ENCODE peak calls at places on chromosomes 11 and 22, in seven cellular contexts. One of them, this sample, is unnamed.

GRCh38 chr22:31647516-31647915 is 14.5 kb downstream of the PISD start:
- DNase-seq in frontal cortex: no peak
- DNase-seq in fibroblast of the conjunctiva: no peak
- DNase-seq in NCI-H2029 treated with DMSO at 0.1 percent for 48 hours: no peak
- DNase-seq in neural progenitor cell: no peak
- DNase-seq in tibial artery: no peak
- DNase-seq in kidney: no peak
- DNase-seq in this sample: no peak

GRCh38 chr11:64862914-64863313 is 15.5 kb downstream of the EHD1 start:
- DNase-seq in kidney: no peak
- DNase-seq in NCI-H2029 treated with DMSO at 0.1 percent for 48 hours: no peak
- DNase-seq in neural progenitor cell: no peak
- DNase-seq in fibroblast of the conjunctiva: no peak
- DNase-seq in frontal cortex: no peak
- DNase-seq in tibial artery: peak
- DNase-seq in this sample: no peak

GRCh38 chr11:82750643-82751139 is 17.0 kb upstream of the FAM181B start:
- DNase-seq in frontal cortex: no peak
- DNase-seq in kidney: no peak
- DNase-seq in NCI-H2029 treated with DMSO at 0.1 percent for 48 hours: no peak
- DNase-seq in fibroblast of the conjunctiva: no peak
- DNase-seq in neural progenitor cell: peak
- DNase-seq in tibial artery: no peak
- DNase-seq in this sample: peak

GRCh38 chr11:69542314-69543168 is 61.1 kb downstream of the LINC01488 start:
- DNase-seq in neural progenitor cell: no peak
- DNase-seq in kidney: no peak
- DNase-seq in tibial artery: no peak
- DNase-seq in frontal cortex: no peak
- DNase-seq in fibroblast of the conjunctiva: no peak
- DNase-seq in NCI-H2029 treated with DMSO at 0.1 percent for 48 hours: no peak
- DNase-seq in this sample: no peak

GRCh38 chr22:49760630-49761571 is 66.8 kb downstream of the BRD1 start:
- DNase-seq in tibial artery: peak
- DNase-seq in frontal cortex: no peak
- DNase-seq in fibroblast of the conjunctiva: no peak
- DNase-seq in neural progenitor cell: no peak
- DNase-seq in NCI-H2029 treated with DMSO at 0.1 percent for 48 hours: no peak
- DNase-seq in kidney: peak
- DNase-seq in this sample: no peak

GRCh38 chr11:93143186-93143585 is 54.6 kb downstream of the SLC36A4 start:
- DNase-seq in neural progenitor cell: no peak
- DNase-seq in fibroblast of the conjunctiva: no peak
- DNase-seq in NCI-H2029 treated with DMSO at 0.1 percent for 48 hours: no peak
- DNase-seq in frontal cortex: no peak
- DNase-seq in kidney: no peak
- DNase-seq in tibial artery: no peak
- DNase-seq in this sample: no peak

GRCh38 chr11:130071211-130071712 is 1.6 kb downstream of the APLP2 start:
- DNase-seq in kidney: no peak
- DNase-seq in neural progenitor cell: no peak
- DNase-seq in NCI-H2029 treated with DMSO at 0.1 percent for 48 hours: no peak
- DNase-seq in fibroblast of the conjunctiva: no peak
- DNase-seq in tibial artery: no peak
- DNase-seq in frontal cortex: peak
- DNase-seq in this sample: no peak

GRCh38 chr22:38423512-38424503 is 31.2 kb downstream of the KCNJ4 start:
- DNase-seq in neural progenitor cell: no peak
- DNase-seq in fibroblast of the conjunctiva: no peak
- DNase-seq in NCI-H2029 treated with DMSO at 0.1 percent for 48 hours: no peak
- DNase-seq in frontal cortex: no peak
- DNase-seq in tibial artery: no peak
- DNase-seq in kidney: peak
- DNase-seq in this sample: no peak

GRCh38 chr11:134978388-134979088 is 566.5 kb upstream of the B3GAT1 start:
- DNase-seq in NCI-H2029 treated with DMSO at 0.1 percent for 48 hours: no peak
- DNase-seq in neural progenitor cell: no peak
- DNase-seq in frontal cortex: no peak
- DNase-seq in tibial artery: no peak
- DNase-seq in fibroblast of the conjunctiva: no peak
- DNase-seq in kidney: no peak
- DNase-seq in this sample: no peak

GRCh38 chr11:15967966-15968365 is 388.4 kb downstream of the SOX6 start:
- DNase-seq in NCI-H2029 treated with DMSO at 0.1 percent for 48 hours: no peak
- DNase-seq in neural progenitor cell: no peak
- DNase-seq in fibroblast of the conjunctiva: peak
- DNase-seq in frontal cortex: no peak
- DNase-seq in tibial artery: no peak
- DNase-seq in kidney: no peak
- DNase-seq in this sample: no peak

GRCh38 chr11:69492201-69492991 is 10.9 kb downstream of the LINC01488 start:
- DNase-seq in kidney: peak
- DNase-seq in NCI-H2029 treated with DMSO at 0.1 percent for 48 hours: no peak
- DNase-seq in fibroblast of the conjunctiva: no peak
- DNase-seq in tibial artery: no peak
- DNase-seq in neural progenitor cell: no peak
- DNase-seq in frontal cortex: no peak
- DNase-seq in this sample: no peak

GRCh38 chr11:22472306-22472705 is 134.1 kb downstream of the SLC17A6 start:
- DNase-seq in neural progenitor cell: peak
- DNase-seq in NCI-H2029 treated with DMSO at 0.1 percent for 48 hours: no peak
- DNase-seq in frontal cortex: no peak
- DNase-seq in fibroblast of the conjunctiva: no peak
- DNase-seq in tibial artery: no peak
- DNase-seq in kidney: no peak
- DNase-seq in this sample: no peak

GRCh38 chr11:97833412-97833811 is 1187.3 kb upstream of the CNTN5 start:
- DNase-seq in tibial artery: no peak
- DNase-seq in frontal cortex: no peak
- DNase-seq in neural progenitor cell: no peak
- DNase-seq in NCI-H2029 treated with DMSO at 0.1 percent for 48 hours: no peak
- DNase-seq in kidney: no peak
- DNase-seq in fibroblast of the conjunctiva: no peak
- DNase-seq in this sample: no peak

GRCh38 chr11:38402063-38402462 is 1804.0 kb upstream of the RAG2 start:
- DNase-seq in tibial artery: no peak
- DNase-seq in fibroblast of the conjunctiva: no peak
- DNase-seq in neural progenitor cell: no peak
- DNase-seq in frontal cortex: no peak
- DNase-seq in NCI-H2029 treated with DMSO at 0.1 percent for 48 hours: no peak
- DNase-seq in kidney: no peak
- DNase-seq in this sample: no peak